ENCODE peak calls at places on chromosomes 4 and X, in eight cellular contexts. G, P, O, U, X, A, L and T are unnamed samples.

GRCh38 chrX:77493677-77494553 is 46.7 kb downstream of the FGF16 start:
- DNase-seq in G (peak), P (no peak), O (peak), U (peak), X (no peak), A (no peak), L (peak), T (peak)

GRCh38 chr4:18390655-18391369 is 369.3 kb upstream of the LCORL start:
- DNase-seq in G (no peak), P (no peak), O (peak), U (no peak), X (no peak), A (no peak), L (peak), T (no peak)

GRCh38 chrX:12814434-12814833 is 23.2 kb downstream of the PRPS2 start:
- DNase-seq in G (peak), P (peak), O (peak), U (peak), X (peak), A (peak), L (peak), T (peak)

GRCh38 chr4:84673475-84674230 is 90.7 kb downstream of the CDS1 start:
- DNase-seq in G (no peak), P (no peak), O (peak), U (no peak), X (no peak), A (no peak), L (peak), T (peak)

GRCh38 chrX:70034646-70035045 is 15.1 kb downstream of the AWAT2 start:
- DNase-seq in G (no peak), P (no peak), O (no peak), U (no peak), X (no peak), A (no peak), L (no peak), T (no peak)

GRCh38 chrX:47501226-47502071 is 18.4 kb upstream of the ZNF41 start:
- DNase-seq in G (no peak), P (peak), O (peak), U (no peak), X (no peak), A (no peak), L (peak), T (peak)

GRCh38 chr4:182653596-182653995 is 263.6 kb downstream of the DCTD start:
- DNase-seq in G (no peak), P (no peak), O (no peak), U (no peak), X (no peak), A (no peak), L (peak), T (no peak)

GRCh38 chrX:106588801-106589200 is 23.0 kb upstream of the RADX start:
- DNase-seq in G (no peak), P (no peak), O (no peak), U (no peak), X (no peak), A (no peak), L (no peak), T (no peak)

GRCh38 chr4:73450398-73451004 is 14.5 kb downstream of the AFP start:
- DNase-seq in G (no peak), P (no peak), O (peak), U (peak), X (no peak), A (no peak), L (peak), T (peak)

GRCh38 chrX:129900054-129900453 is 5.9 kb upstream of the UTP14A start:
- DNase-seq in G (no peak), P (no peak), O (no peak), U (no peak), X (no peak), A (no peak), L (no peak), T (no peak)

GRCh38 chr4:169351860-169352259 is 81.1 kb upstream of the SH3RF1 start:
- DNase-seq in G (no peak), P (no peak), O (no peak), U (no peak), X (peak), A (no peak), L (peak), T (peak)

GRCh38 chr4:3145251-3145908 is 70.9 kb downstream of the HTT start:
- DNase-seq in G (no peak), P (no peak), O (peak), U (no peak), X (no peak), A (no peak), L (peak), T (peak)

GRCh38 chr4:81084029-81084428 is 53.5 kb downstream of the BMP3 start:
- DNase-seq in G (no peak), P (no peak), O (peak), U (peak), X (no peak), A (no peak), L (peak), T (peak)

GRCh38 chr4:187178084-187178483 is 454.4 kb upstream of the FAT1 start:
- DNase-seq in G (no peak), P (no peak), O (no peak), U (no peak), X (no peak), A (no peak), L (no peak), T (no peak)

GRCh38 chrX:135431886-135432285 is 10.1 kb downstream of the SMIM10L2A start:
- DNase-seq in G (no peak), P (no peak), O (no peak), U (no peak), X (no peak), A (no peak), L (no peak), T (no peak)

GRCh38 chrX:48831136-48831908 is 4.1 kb downstream of the PCSK1N start:
- DNase-seq in G (no peak), P (no peak), O (no peak), U (no peak), X (no peak), A (no peak), L (no peak), T (no peak)

GRCh38 chrX:48833531-48834138 is 1.8 kb downstream of the PCSK1N start:
- DNase-seq in G (no peak), P (no peak), O (no peak), U (no peak), X (no peak), A (no peak), L (no peak), T (no peak)

GRCh38 chrX:48831909-48832291 is 3.5 kb downstream of the PCSK1N start:
- DNase-seq in G (no peak), P (no peak), O (no peak), U (no peak), X (no peak), A (no peak), L (no peak), T (no peak)

GRCh38 chrX:48835524-48836329 is at the start of gene PCSK1N:
- DNase-seq in G (no peak), P (no peak), O (no peak), U (peak), X (no peak), A (no peak), L (no peak), T (no peak)

DNA sequence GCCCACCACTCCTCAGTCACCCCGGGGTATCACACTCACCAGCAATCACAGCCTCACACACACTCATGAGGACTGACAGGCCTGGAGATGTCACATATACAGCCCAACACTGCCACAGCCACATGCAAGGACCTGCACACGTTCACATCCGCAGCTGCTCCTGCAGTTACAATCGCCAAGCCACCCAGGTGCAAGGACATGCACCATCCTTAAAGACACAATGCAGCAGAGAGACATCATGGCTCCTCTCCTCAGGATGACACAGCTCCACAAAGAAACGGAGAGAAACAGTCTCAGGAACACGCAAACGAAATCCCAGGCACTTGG is 1.1 kb downstream of the PCSK1N start:
- DNase-seq in G (no peak), P (peak), O (no peak), U (no peak), X (no peak), A (no peak), L (no peak), T (no peak)
- H3K4me3 ChIP-seq in G (no peak), P (no peak), O (no peak), U (no peak), X (no peak), A (no peak), L (no peak), T (no peak)

GRCh38 chrX:51742586-51742985 is 656 bp upstream of the GSPT2 start:
- DNase-seq in G (peak), P (no peak), O (no peak), U (no peak), X (no peak), A (no peak), L (no peak), T (no peak)

GRCh38 chrX:51747671-51748070 is 4.4 kb downstream of the GSPT2 start:
- DNase-seq in G (no peak), P (no peak), O (no peak), U (no peak), X (no peak), A (no peak), L (no peak), T (peak)

GRCh38 chrX:51743179-51743957 is at the start of gene GSPT2:
- DNase-seq in G (no peak), P (peak), O (peak), U (peak), X (peak), A (peak), L (peak), T (peak)
- H3K4me3 ChIP-seq in G (no peak), P (peak), O (peak), U (peak), X (peak), A (peak), L (peak), T (peak)

GRCh38 chr4:577499-578450 is 1.7 kb upstream of the TMEM271 start:
- DNase-seq in G (no peak), P (no peak), O (peak), U (peak), X (no peak), A (no peak), L (peak), T (no peak)
- H3K4me3 ChIP-seq in G (peak), P (no peak), O (no peak), U (no peak), X (no peak), A (no peak), L (no peak), T (no peak)

GRCh38 chrX:153499258-153499657 is 4.5 kb downstream of the BGN start:
- DNase-seq in G (no peak), P (no peak), O (no peak), U (no peak), X (no peak), A (no peak), L (no peak), T (no peak)

GRCh38 chrX:153500676-153501280 is 6.0 kb downstream of the BGN start:
- DNase-seq in G (no peak), P (no peak), O (no peak), U (no peak), X (no peak), A (no peak), L (no peak), T (no peak)

GRCh38 chrX:153495903-153496629 is 1.3 kb downstream of the BGN start:
- DNase-seq in G (no peak), P (no peak), O (peak), U (no peak), X (no peak), A (no peak), L (no peak), T (no peak)

GRCh38 chrX:153499876-153500275 is 5.1 kb downstream of the BGN start:
- DNase-seq in G (no peak), P (no peak), O (peak), U (no peak), X (no peak), A (peak), L (no peak), T (no peak)

GRCh38 chrX:153498453-153498852 is 3.7 kb downstream of the BGN start:
- DNase-seq in G (no peak), P (no peak), O (no peak), U (no peak), X (no peak), A (no peak), L (no peak), T (no peak)
- H3K4me3 ChIP-seq in G (no peak), P (no peak), O (no peak), U (no peak), X (no peak), A (peak), L (no peak), T (no peak)

DNA sequence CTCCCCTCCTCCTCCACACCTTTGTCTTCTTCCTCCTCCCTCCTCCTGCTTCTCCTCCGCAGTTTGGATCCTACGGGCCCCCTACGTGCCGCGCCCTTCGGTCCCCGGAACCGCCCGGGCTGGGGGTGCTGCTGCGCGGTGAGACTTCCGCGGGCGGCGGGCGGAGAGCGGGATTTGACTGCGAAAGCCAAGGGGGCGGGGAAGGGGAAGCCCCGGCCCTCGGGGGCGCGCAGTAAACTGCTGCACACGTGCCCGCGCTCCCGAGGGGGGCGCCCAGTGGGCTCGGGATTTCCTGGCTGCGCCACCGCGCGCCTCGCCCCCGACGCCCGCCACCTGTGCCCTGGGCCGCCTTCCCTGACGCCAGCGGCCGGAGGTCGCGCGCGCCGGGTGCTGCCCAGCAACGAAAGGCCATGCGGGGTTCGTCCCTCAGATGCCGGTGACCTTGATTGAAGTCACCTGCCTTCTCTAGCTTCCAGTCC is 3.3 kb upstream of the NKX3-2 start:
- DNase-seq in G (no peak), P (peak), O (no peak), U (peak), X (no peak), A (no peak), L (no peak), T (peak)
- H3K4me3 ChIP-seq in G (no peak), P (peak), O (peak), U (peak), X (peak), A (peak), L (peak), T (peak)

GRCh38 chr4:157222764-157223145 is 2.2 kb downstream of the GRIA2 start:
- DNase-seq in G (no peak), P (no peak), O (no peak), U (no peak), X (no peak), A (no peak), L (no peak), T (no peak)

GRCh38 chr4:157223446-157223845 is 2.9 kb downstream of the GRIA2 start:
- DNase-seq in G (no peak), P (no peak), O (no peak), U (no peak), X (no peak), A (no peak), L (no peak), T (no peak)

GRCh38 chr4:157220026-157220881 is at the start of gene GRIA2:
- DNase-seq in G (peak), P (no peak), O (peak), U (peak), X (peak), A (no peak), L (peak), T (peak)

GRCh38 chr4:157221426-157221894 is 932 bp downstream of the GRIA2 start:
- DNase-seq in G (no peak), P (no peak), O (no peak), U (no peak), X (no peak), A (no peak), L (peak), T (no peak)

DNA sequence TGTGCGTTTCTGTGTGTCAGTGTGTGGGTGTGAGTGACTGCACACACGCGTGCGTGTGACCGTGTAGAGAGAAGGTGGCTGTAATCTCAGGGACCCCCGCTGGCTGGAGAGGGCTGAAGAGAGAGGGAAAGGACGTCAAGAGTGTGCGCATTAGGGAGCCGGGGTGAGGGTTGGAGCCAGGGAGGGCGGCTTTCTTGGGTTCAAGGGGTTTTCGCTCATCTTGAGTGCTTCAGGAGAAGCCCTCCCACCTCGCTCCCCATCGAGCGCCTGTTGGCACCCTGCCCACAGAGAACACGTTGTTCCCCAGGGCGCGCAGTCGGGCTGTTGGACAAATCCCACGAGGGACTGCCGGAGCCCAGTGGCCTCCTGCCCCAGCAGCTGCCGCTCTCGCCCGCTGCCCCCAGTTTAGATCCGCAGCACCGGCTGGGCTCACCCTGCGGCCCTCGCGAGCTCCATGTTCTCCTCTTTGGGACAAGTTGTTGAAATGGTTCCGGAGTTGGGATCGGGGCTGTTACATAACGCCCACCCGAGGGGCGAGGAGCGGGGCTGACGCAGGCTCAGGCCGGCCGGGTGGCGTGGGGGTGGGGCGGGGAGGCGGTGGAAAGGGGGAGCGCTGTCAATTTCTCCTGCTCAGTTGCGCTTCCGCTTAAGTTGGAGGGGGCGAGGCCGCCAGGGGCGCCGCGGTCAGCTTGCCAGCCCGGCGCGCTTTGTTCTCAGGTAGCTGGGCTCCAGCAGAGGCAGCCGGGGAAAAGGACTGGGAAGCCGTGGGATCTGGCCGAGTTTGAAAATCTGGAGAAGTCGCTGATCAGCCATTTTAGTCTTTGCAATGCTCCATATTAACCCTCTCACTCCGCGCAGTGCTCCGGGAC is 1.6 kb downstream of the GRIA2 start:
- DNase-seq in G (peak), P (no peak), O (peak), U (peak), X (no peak), A (no peak), L (peak), T (no peak)
- H3K4me3 ChIP-seq in G (peak), P (no peak), O (peak), U (peak), X (peak), A (peak), L (peak), T (peak)

DNA sequence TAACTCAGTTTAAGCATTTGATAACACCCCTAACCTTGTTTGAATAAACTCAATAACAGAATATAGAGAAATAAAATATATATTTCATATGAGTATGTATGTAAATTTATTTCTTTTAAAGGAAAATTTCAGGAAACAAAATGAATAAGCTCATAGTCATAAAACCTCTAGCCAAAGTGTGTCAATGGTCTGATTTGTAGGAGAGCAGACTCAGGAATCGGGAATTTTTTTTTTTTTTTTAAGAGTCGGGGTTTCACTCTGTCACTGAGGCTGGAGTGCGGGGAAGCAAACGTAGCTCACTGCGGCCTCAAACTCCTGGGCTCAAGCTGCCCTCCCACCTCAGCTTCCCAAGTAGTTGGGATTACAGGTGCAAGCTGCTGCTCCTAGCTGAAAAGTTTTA is 2.4 kb downstream of the PKD2 start:
- DNase-seq in G (no peak), P (no peak), O (peak), U (no peak), X (no peak), A (no peak), L (peak), T (no peak)
- H3K4me3 ChIP-seq in G (no peak), P (no peak), O (peak), U (no peak), X (peak), A (peak), L (no peak), T (no peak)

GRCh38 chr4:8200302-8200975 is 1.3 kb downstream of the SH3TC1 start:
- DNase-seq in G (no peak), P (peak), O (no peak), U (peak), X (peak), A (peak), L (no peak), T (peak)

GRCh38 chr4:8197521-8197920 is 1.6 kb upstream of the SH3TC1 start:
- DNase-seq in G (no peak), P (no peak), O (no peak), U (no peak), X (no peak), A (no peak), L (no peak), T (no peak)

GRCh38 chr4:8198906-8199593 is at the start of gene SH3TC1:
- DNase-seq in G (no peak), P (peak), O (peak), U (peak), X (peak), A (peak), L (peak), T (peak)

GRCh38 chr4:8199594-8200301 is 658 bp downstream of the SH3TC1 start:
- DNase-seq in G (no peak), P (no peak), O (no peak), U (peak), X (peak), A (no peak), L (no peak), T (no peak)

GRCh38 chr4:8198206-8198905 is 734 bp upstream of the SH3TC1 start:
- DNase-seq in G (no peak), P (no peak), O (no peak), U (no peak), X (peak), A (no peak), L (no peak), T (no peak)
- H3K4me3 ChIP-seq in G (no peak), P (peak), O (no peak), U (no peak), X (no peak), A (no peak), L (no peak), T (no peak)

DNA sequence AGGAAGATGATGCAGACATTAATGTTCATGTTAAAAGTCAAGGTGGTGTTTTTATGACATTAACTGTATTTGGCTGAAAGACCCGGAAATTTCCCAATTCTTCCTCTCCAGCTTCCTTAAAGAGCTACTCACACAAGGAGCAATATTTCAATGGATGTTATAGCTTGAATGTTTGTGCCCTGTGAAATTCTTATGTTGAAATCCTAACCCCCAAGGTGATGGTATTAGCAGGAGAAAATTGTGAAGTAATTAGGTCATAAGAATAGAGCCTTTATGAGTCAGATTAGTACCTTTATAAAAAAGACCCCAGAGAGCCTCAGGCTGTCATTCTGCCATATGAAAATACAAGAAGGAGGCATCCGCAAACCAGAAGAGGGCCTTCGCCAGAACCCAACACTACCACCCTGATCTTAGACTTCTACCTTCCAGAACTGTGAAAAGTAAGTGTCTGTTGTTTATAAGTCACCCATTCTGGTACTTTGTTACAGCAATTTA is 3.6 kb downstream of the TLR1 start:
- DNase-seq in G (no peak), P (no peak), O (no peak), U (no peak), X (no peak), A (no peak), L (no peak), T (no peak)
- H3K4me3 ChIP-seq in G (no peak), P (no peak), O (no peak), U (no peak), X (no peak), A (no peak), L (no peak), T (no peak)